ENCODE peak calls at places on chromosomes 2 and 18, in eight cellular contexts. W is naive thymus-derived CD8-positive, alpha-beta T cell; C is AG04450; I is Caco-2; V is activated T-cell treated with anti-CD3 and anti-CD28 coated beads for 1 hour; L is omental fat pad; A is T-helper 2 cell; R is HL-60. Z is an unnamed sample.

GRCh38 chr2:75076088-75076487 is 117.6 kb downstream of the POLE4 start:
- DNase-seq in V (no peak), W (no peak), A (no peak), C (no peak), I (no peak), R (no peak), L (no peak), Z (no peak)

GRCh38 chr18:44096016-44096415 is 584.7 kb upstream of the SETBP1 start:
- DNase-seq in R (no peak), L (no peak), A (no peak), C (no peak), W (no peak), V (no peak), I (no peak), Z (no peak)

GRCh38 chr18:23244431-23244830 is 109.1 kb downstream of the CABLES1 start:
- DNase-seq in I (no peak), L (no peak), C (no peak), V (no peak), R (no peak), W (no peak), A (no peak), Z (no peak)

GRCh38 chr2:128551435-128551834 is 232.8 kb upstream of the HS6ST1 start:
- DNase-seq in L (no peak), A (no peak), V (no peak), C (no peak), R (no peak), I (no peak), W (no peak), Z (no peak)

GRCh38 chr18:53319628-53320027 is 904.8 kb downstream of the MBD2 start:
- DNase-seq in A (no peak), L (no peak), V (no peak), I (no peak), W (no peak), C (no peak), R (no peak), Z (no peak)

GRCh38 chr2:25976884-25977741 is 5.2 kb downstream of the KIF3C start:
- DNase-seq in A (no peak), W (no peak), L (no peak), C (no peak), I (no peak), R (no peak), V (no peak), Z (no peak)

GRCh38 chr2:196798980-196799379 is 503 bp downstream of the GTF3C3 start:
- DNase-seq in R (no peak), W (no peak), A (no peak), C (no peak), L (no peak), I (no peak), V (no peak), Z (no peak)

GRCh38 chr18:42746794-42747193 is 368.7 kb downstream of the RIT2 start:
- DNase-seq in V (no peak), L (no peak), C (no peak), R (no peak), A (no peak), W (no peak), I (no peak), Z (no peak)

GRCh38 chr2:12807907-12808810 is 91.4 kb downstream of the TRIB2 start:
- DNase-seq in L (no peak), C (no peak), A (no peak), R (peak; percentile 15), I (no peak), V (no peak), W (no peak), Z (no peak)

GRCh38 chr2:237297421-237298155 is 116.4 kb downstream of the COL6A3 start:
- DNase-seq in V (no peak), I (no peak), L (no peak), R (no peak), W (no peak), C (no peak), A (no peak), Z (no peak)

GRCh38 chr2:105037572-105038382 is at the start of gene MRPS9:
- DNase-seq in R (peak; percentile 89), V (peak; percentile 96), C (peak; percentile 94), W (peak; percentile 97), A (peak; percentile 96), I (peak; percentile 98), L (peak; percentile 80), Z (peak; percentile 98)

GRCh38 chr2:70515938-70516337 is 37.7 kb downstream of the TGFA start:
- DNase-seq in L (no peak), W (no peak), V (no peak), I (no peak), R (peak; percentile 35), C (no peak), A (no peak), Z (peak; percentile 68)

GRCh38 chr2:5076599-5076998 is 615.6 kb upstream of the SOX11 start:
- DNase-seq in V (no peak), A (no peak), R (no peak), L (no peak), W (no peak), C (no peak), I (no peak), Z (no peak)

GRCh38 chr2:1489486-1489885 is 76.2 kb downstream of the TPO start:
- DNase-seq in C (no peak), R (no peak), I (no peak), A (no peak), W (no peak), V (no peak), L (no peak), Z (peak; percentile 49)

GRCh38 chr2:188978291-188979081 is 4.3 kb downstream of the COL3A1 start:
- DNase-seq in R (no peak), L (no peak), A (no peak), I (peak; percentile 50), C (no peak), V (no peak), W (no peak), Z (peak; percentile 32)

GRCh38 chr18:28792404-28793103 is 615.6 kb upstream of the CDH2 start:
- DNase-seq in R (no peak), W (no peak), I (no peak), A (no peak), C (no peak), V (no peak), L (no peak), Z (no peak)

GRCh38 chr2:96601382-96602292 is 36.5 kb downstream of the KANSL3 start:
- DNase-seq in L (no peak), I (no peak), A (no peak), V (no peak), W (no peak), R (no peak), C (no peak), Z (no peak)

GRCh38 chr2:109128466-109129355 is at the start of gene SH3RF3:
- DNase-seq in W (peak; percentile 18), V (peak; percentile 11), R (peak; percentile 49), C (no peak), A (peak; percentile 10), I (no peak), L (no peak), Z (no peak)

GRCh38 chr2:133194068-133194655 is 374.1 kb downstream of the NCKAP5 start:
- DNase-seq in R (no peak), A (no peak), L (no peak), V (no peak), W (no peak), I (no peak), C (no peak), Z (no peak)

GRCh38 chr18:457120-457519 is 43.4 kb downstream of the COLEC12 start:
- DNase-seq in R (no peak), L (no peak), V (no peak), I (no peak), C (no peak), W (no peak), A (no peak), Z (no peak)